ENCODE peak calls at places on chromosomes 2 and 18, in five cellular contexts. One of them, this sample, is unnamed.

GRCh38 chr2:234490239-234491074 is 6.4 kb downstream of the ARL4C start:
- DNase-seq in foreskin fibroblast: no peak
- DNase-seq in endodermal cell: no peak
- DNase-seq in pancreas: no peak
- DNase-seq in GM13977: no peak
- DNase-seq in this sample: peak; percentile 70

GRCh38 chr2:154532763-154533162 is 165.7 kb upstream of the KCNJ3 start:
- DNase-seq in pancreas: no peak
- DNase-seq in GM13977: no peak
- DNase-seq in foreskin fibroblast: no peak
- DNase-seq in endodermal cell: no peak
- DNase-seq in this sample: no peak

GRCh38 chr2:510839-511238 is 166.4 kb downstream of the TMEM18 start:
- DNase-seq in foreskin fibroblast: no peak
- DNase-seq in endodermal cell: no peak
- DNase-seq in GM13977: no peak
- DNase-seq in pancreas: no peak
- DNase-seq in this sample: no peak

GRCh38 chr18:43661570-43661969 is 384.3 kb upstream of the SYT4 start:
- DNase-seq in endodermal cell: peak; percentile 62
- DNase-seq in pancreas: no peak
- DNase-seq in GM13977: no peak
- DNase-seq in foreskin fibroblast: peak; percentile 76
- DNase-seq in this sample: peak; percentile 2

GRCh38 chr18:58402247-58402646 is 226.6 kb downstream of the ALPK2 start:
- DNase-seq in GM13977: no peak
- DNase-seq in endodermal cell: peak; percentile 44
- DNase-seq in foreskin fibroblast: no peak
- DNase-seq in pancreas: no peak
- DNase-seq in this sample: no peak

GRCh38 chr2:17470855-17471641 is 47.2 kb downstream of the RAD51AP2 start:
- DNase-seq in endodermal cell: peak; percentile 65
- DNase-seq in foreskin fibroblast: peak; percentile 12
- DNase-seq in pancreas: no peak
- DNase-seq in GM13977: no peak
- DNase-seq in this sample: peak; percentile 1

GRCh38 chr2:75462714-75463113 is 98.0 kb downstream of the EVA1A start:
- DNase-seq in pancreas: no peak
- DNase-seq in endodermal cell: peak; percentile 50
- DNase-seq in GM13977: no peak
- DNase-seq in foreskin fibroblast: no peak
- DNase-seq in this sample: no peak

GRCh38 chr18:8705941-8706544 is 687 bp downstream of the MTCL1 start:
- DNase-seq in endodermal cell: peak; percentile 65
- DNase-seq in GM13977: peak; percentile 58
- DNase-seq in foreskin fibroblast: no peak
- DNase-seq in pancreas: peak; percentile 79
- DNase-seq in this sample: peak; percentile 11

GRCh38 chr2:152415231-152415642 is 80.3 kb downstream of the FMNL2 start:
- DNase-seq in pancreas: no peak
- DNase-seq in foreskin fibroblast: no peak
- DNase-seq in endodermal cell: no peak
- DNase-seq in GM13977: no peak
- DNase-seq in this sample: peak; percentile 26

GRCh38 chr18:7577706-7578105 is 10.6 kb downstream of the PTPRM start:
- DNase-seq in pancreas: no peak
- DNase-seq in endodermal cell: peak; percentile 96
- DNase-seq in GM13977: no peak
- DNase-seq in foreskin fibroblast: peak; percentile 73
- DNase-seq in this sample: no peak

GRCh38 chr2:240463274-240463865 is 27.9 kb downstream of the GPC1 start:
- DNase-seq in endodermal cell: peak; percentile 42
- DNase-seq in GM13977: no peak
- DNase-seq in pancreas: peak; percentile 48
- DNase-seq in foreskin fibroblast: no peak
- DNase-seq in this sample: no peak

GRCh38 chr2:17311104-17311619 is 207.1 kb downstream of the RAD51AP2 start:
- DNase-seq in GM13977: no peak
- DNase-seq in foreskin fibroblast: no peak
- DNase-seq in pancreas: no peak
- DNase-seq in endodermal cell: no peak
- DNase-seq in this sample: no peak

GRCh38 chr2:13128139-13128538 is 411.4 kb downstream of the TRIB2 start:
- DNase-seq in pancreas: no peak
- DNase-seq in endodermal cell: no peak
- DNase-seq in foreskin fibroblast: no peak
- DNase-seq in GM13977: no peak
- DNase-seq in this sample: no peak

GRCh38 chr2:234969329-234970157 is 17.7 kb downstream of the SH3BP4 start:
- DNase-seq in GM13977: no peak
- DNase-seq in endodermal cell: no peak
- DNase-seq in pancreas: no peak
- DNase-seq in foreskin fibroblast: no peak
- DNase-seq in this sample: no peak

GRCh38 chr2:40606862-40607261 is 155.0 kb upstream of the SLC8A1 start:
- DNase-seq in pancreas: no peak
- DNase-seq in foreskin fibroblast: no peak
- DNase-seq in endodermal cell: no peak
- DNase-seq in GM13977: no peak
- DNase-seq in this sample: no peak

GRCh38 chr2:43086451-43087221 is 139.8 kb downstream of the ZFP36L2 start:
- DNase-seq in GM13977: no peak
- DNase-seq in pancreas: no peak
- DNase-seq in endodermal cell: peak; percentile 69
- DNase-seq in foreskin fibroblast: peak; percentile 98
- DNase-seq in this sample: no peak

GRCh38 chr18:48910972-48911545 is 39.7 kb downstream of the SMAD7 start:
- DNase-seq in GM13977: no peak
- DNase-seq in endodermal cell: peak; percentile 46
- DNase-seq in pancreas: peak; percentile 23
- DNase-seq in foreskin fibroblast: no peak
- DNase-seq in this sample: no peak

GRCh38 chr2:74935883-74936483 is 22.5 kb upstream of the POLE4 start:
- DNase-seq in GM13977: no peak
- DNase-seq in pancreas: no peak
- DNase-seq in foreskin fibroblast: no peak
- DNase-seq in endodermal cell: no peak
- DNase-seq in this sample: no peak

GRCh38 chr2:38279201-38279600 is 97.9 kb downstream of the ATL2 start:
- DNase-seq in pancreas: no peak
- DNase-seq in foreskin fibroblast: no peak
- DNase-seq in endodermal cell: no peak
- DNase-seq in GM13977: no peak
- DNase-seq in this sample: no peak

GRCh38 chr2:85049236-85049635 is 78.3 kb downstream of the KCMF1 start:
- DNase-seq in GM13977: no peak
- DNase-seq in pancreas: no peak
- DNase-seq in endodermal cell: no peak
- DNase-seq in foreskin fibroblast: no peak
- DNase-seq in this sample: no peak

GRCh38 chr18:12008181-12008767 is 27.0 kb downstream of the IMPA2 start:
- DNase-seq in endodermal cell: no peak
- DNase-seq in GM13977: no peak
- DNase-seq in foreskin fibroblast: no peak
- DNase-seq in pancreas: peak; percentile 56
- DNase-seq in this sample: no peak

GRCh38 chr18:29811519-29811918 is 1231.0 kb downstream of the DSC3 start:
- DNase-seq in pancreas: no peak
- DNase-seq in foreskin fibroblast: no peak
- DNase-seq in endodermal cell: no peak
- DNase-seq in GM13977: no peak
- DNase-seq in this sample: no peak

GRCh38 chr2:236928353-236929153 is 157.1 kb upstream of the COPS8 start:
- DNase-seq in foreskin fibroblast: no peak
- DNase-seq in endodermal cell: no peak
- DNase-seq in pancreas: no peak
- DNase-seq in GM13977: no peak
- DNase-seq in this sample: no peak

GRCh38 chr18:11857177-11857887 is 6.1 kb downstream of the CHMP1B start:
- DNase-seq in endodermal cell: peak; percentile 72
- DNase-seq in pancreas: no peak
- DNase-seq in foreskin fibroblast: peak; percentile 98
- DNase-seq in GM13977: no peak
- DNase-seq in this sample: no peak

GRCh38 chr18:49015886-49016647 is 65.3 kb upstream of the SMAD7 start:
- DNase-seq in GM13977: no peak
- DNase-seq in pancreas: no peak
- DNase-seq in foreskin fibroblast: no peak
- DNase-seq in endodermal cell: peak; percentile 38
- DNase-seq in this sample: no peak

GRCh38 chr18:58569490-58569911 is 59.4 kb downstream of the ALPK2 start:
- DNase-seq in GM13977: no peak
- DNase-seq in pancreas: no peak
- DNase-seq in foreskin fibroblast: no peak
- DNase-seq in endodermal cell: no peak
- DNase-seq in this sample: no peak

GRCh38 chr2:62409442-62409841 is 96.6 kb downstream of the TMEM17 start:
- DNase-seq in GM13977: no peak
- DNase-seq in endodermal cell: no peak
- DNase-seq in foreskin fibroblast: peak; percentile 10
- DNase-seq in pancreas: no peak
- DNase-seq in this sample: peak; percentile 43

DNA sequence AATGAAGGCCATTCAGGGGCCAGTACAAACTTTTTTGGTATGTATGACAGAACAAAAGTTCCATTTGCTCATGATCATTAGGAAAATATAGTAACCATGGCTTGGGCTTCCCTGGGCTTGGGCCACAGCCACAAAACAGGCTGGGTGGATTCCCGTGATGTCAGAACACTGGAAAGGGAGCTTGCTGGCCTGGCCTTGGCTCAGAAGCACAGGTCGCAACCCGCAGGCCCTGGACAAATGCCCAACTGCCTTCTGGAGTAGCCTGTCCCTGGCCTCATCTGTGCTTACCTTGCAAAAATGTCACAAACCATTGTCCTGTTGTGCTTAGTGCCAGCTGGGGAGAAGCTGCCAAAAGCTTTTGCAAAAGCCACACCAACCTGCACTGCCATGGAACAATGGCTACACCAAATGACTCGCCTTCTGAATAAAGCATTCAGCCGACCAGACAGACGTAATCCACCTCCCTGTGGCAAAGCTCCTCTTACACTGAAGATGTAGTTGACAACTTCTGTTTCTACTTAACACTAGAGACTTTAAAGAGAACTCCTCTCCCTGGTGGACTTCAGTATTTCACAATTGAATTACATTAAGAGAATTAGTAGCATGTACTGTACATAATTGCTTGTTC is 125.5 kb downstream of the ANKRD44 start:
- DNase-seq in endodermal cell: no peak
- DNase-seq in pancreas: peak; percentile 71
- DNase-seq in foreskin fibroblast: no peak
- DNase-seq in GM13977: no peak
- DNase-seq in this sample: no peak
- TF ChIP-seq CTCF in endodermal cell: no peak
- TF ChIP-seq CTCF in pancreas: no peak
- TF ChIP-seq CTCF in foreskin fibroblast: no peak
- TF ChIP-seq CTCF in GM13977: no peak
- TF ChIP-seq CTCF in this sample: no peak

DNA sequence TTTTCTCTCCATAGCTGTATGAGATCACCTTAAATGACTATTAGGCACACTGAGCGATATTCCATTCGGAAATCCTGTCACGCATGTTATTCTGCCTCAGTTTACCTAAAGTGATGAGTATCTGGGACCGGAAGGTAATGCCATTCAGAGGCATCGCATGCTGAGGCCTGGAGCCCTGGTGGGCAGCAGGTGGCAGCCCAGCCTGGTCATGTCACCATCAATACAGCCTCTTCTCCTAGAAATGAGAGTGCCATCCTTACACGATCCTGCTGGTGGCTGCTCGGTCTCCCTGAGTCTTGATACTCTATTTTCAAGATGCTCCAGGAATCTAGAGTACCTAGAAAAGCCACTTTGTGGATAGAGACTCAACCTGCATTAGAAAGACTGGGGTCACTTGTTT is 119.8 kb downstream of the EIPR1 start:
- DNase-seq in foreskin fibroblast: no peak
- DNase-seq in endodermal cell: no peak
- DNase-seq in pancreas: no peak
- DNase-seq in GM13977: no peak
- DNase-seq in this sample: no peak
- TF ChIP-seq CTCF in foreskin fibroblast: no peak
- TF ChIP-seq CTCF in endodermal cell: no peak
- TF ChIP-seq CTCF in pancreas: no peak
- TF ChIP-seq CTCF in GM13977: no peak
- TF ChIP-seq CTCF in this sample: no peak

GRCh38 chr2:64540615-64541014 is 16.5 kb downstream of the AFTPH start:
- DNase-seq in foreskin fibroblast: no peak
- DNase-seq in endodermal cell: no peak
- DNase-seq in pancreas: no peak
- DNase-seq in GM13977: no peak
- DNase-seq in this sample: no peak
- TF ChIP-seq CTCF in foreskin fibroblast: no peak
- TF ChIP-seq CTCF in endodermal cell: no peak
- TF ChIP-seq CTCF in pancreas: no peak
- TF ChIP-seq CTCF in GM13977: no peak
- TF ChIP-seq CTCF in this sample: no peak

GRCh38 chr2:238945433-238946150 is 97.7 kb downstream of the TWIST2 start:
- DNase-seq in pancreas: no peak
- DNase-seq in foreskin fibroblast: peak; percentile 74
- DNase-seq in endodermal cell: peak; percentile 95
- DNase-seq in GM13977: no peak
- DNase-seq in this sample: peak; percentile 33

GRCh38 chr2:238940806-238941205 is 92.9 kb downstream of the TWIST2 start:
- DNase-seq in foreskin fibroblast: no peak
- DNase-seq in GM13977: no peak
- DNase-seq in pancreas: no peak
- DNase-seq in endodermal cell: no peak
- DNase-seq in this sample: no peak

GRCh38 chr2:238942080-238942761 is 94.3 kb downstream of the TWIST2 start:
- DNase-seq in foreskin fibroblast: no peak
- DNase-seq in endodermal cell: no peak
- DNase-seq in pancreas: no peak
- DNase-seq in GM13977: no peak
- DNase-seq in this sample: no peak

GRCh38 chr2:238941262-238941792 is 93.4 kb downstream of the TWIST2 start:
- DNase-seq in endodermal cell: no peak
- DNase-seq in foreskin fibroblast: no peak
- DNase-seq in GM13977: no peak
- DNase-seq in pancreas: no peak
- DNase-seq in this sample: no peak

GRCh38 chr2:238942941-238943715 is 95.2 kb downstream of the TWIST2 start:
- DNase-seq in foreskin fibroblast: peak; percentile 80
- DNase-seq in pancreas: no peak
- DNase-seq in GM13977: no peak
- DNase-seq in endodermal cell: no peak
- DNase-seq in this sample: no peak
- TF ChIP-seq CTCF in foreskin fibroblast: no peak
- TF ChIP-seq CTCF in pancreas: no peak
- TF ChIP-seq CTCF in GM13977: no peak
- TF ChIP-seq CTCF in endodermal cell: no peak
- TF ChIP-seq CTCF in this sample: no peak

This sample was measured in activated CD8-positive, alpha-beta T cell treated with anti-CD3 and anti-CD28 coated beads for 36 hours.